ENCODE peak calls at places on chromosomes 12 and 14, in nine cellular contexts. D is fibroblast of pulmonary artery; E is H4; L is RWPE1; K is KG1; R is NCI-H2171; C is T-helper 1 cell; A is HTR-8/SVneo; G is activated T-cell treated with anti-CD3 and anti-CD28 coated beads, Interleukin-2, amount 50 U/mL, for 72 hours. N is an unnamed sample.

GRCh38 chr12:108849653-108850052 is 7.7 kb downstream of the SSH1 start:
- DNase-seq in D (no peak), E (no peak), L (no peak), K (no peak), R (peak), C (no peak), A (no peak), G (no peak), N (no peak)

GRCh38 chr12:121227294-121227693 is 17.4 kb downstream of the P2RX4 start:
- DNase-seq in D (no peak), E (no peak), L (peak), K (no peak), R (no peak), C (no peak), A (no peak), G (no peak), N (no peak)

GRCh38 chr12:11642785-11643184 is 6.7 kb upstream of the ETV6 start:
- DNase-seq in D (no peak), E (no peak), L (no peak), K (no peak), R (no peak), C (no peak), A (no peak), G (no peak), N (no peak)

GRCh38 chr14:28744126-28744525 is 22.5 kb upstream of the FOXG1 start:
- DNase-seq in D (no peak), E (no peak), L (peak), K (no peak), R (no peak), C (no peak), A (no peak), G (no peak), N (no peak)

GRCh38 chr14:32693114-32693513 is 245.6 kb upstream of the NPAS3 start:
- DNase-seq in D (peak), E (peak), L (no peak), K (no peak), R (no peak), C (no peak), A (no peak), G (no peak), N (no peak)

GRCh38 chr12:17334784-17335183 is 728.8 kb upstream of the LMO3 start:
- DNase-seq in D (no peak), E (no peak), L (peak), K (no peak), R (no peak), C (no peak), A (no peak), G (no peak), N (no peak)

GRCh38 chr12:115097406-115097805 is 413.4 kb upstream of the TBX3 start:
- DNase-seq in D (no peak), E (no peak), L (no peak), K (no peak), R (no peak), C (no peak), A (no peak), G (no peak), N (no peak)

GRCh38 chr12:115012861-115013667 is 329.1 kb upstream of the TBX3 start:
- DNase-seq in D (no peak), E (no peak), L (no peak), K (no peak), R (no peak), C (no peak), A (no peak), G (no peak), N (no peak)

GRCh38 chr14:102654298-102654697 is 61.8 kb downstream of the RCOR1 start:
- DNase-seq in D (no peak), E (no peak), L (peak), K (no peak), R (no peak), C (no peak), A (no peak), G (peak), N (no peak)

GRCh38 chr12:94289551-94290312 is 141.4 kb downstream of the PLXNC1 start:
- DNase-seq in D (peak), E (no peak), L (peak), K (no peak), R (no peak), C (no peak), A (peak), G (no peak), N (no peak)

N was measured in vagina.